ENCODE peak calls at places on chromosomes 16 and 17, in five cellular contexts. G, M, X, J and T are unnamed samples.

GRCh38 chr17:41773190-41773588 is 13.3 kb downstream of the JUP start:
- DNase-seq in M (no peak), J (peak), X (no peak), G (no peak), T (no peak)

GRCh38 chr16:749010-749409 is 8.2 kb upstream of the CIAO3 start:
- DNase-seq in X (no peak), G (no peak), M (no peak), J (no peak), T (no peak)

GRCh38 chr17:42122371-42123303 is at the start of gene HSPB9:
- DNase-seq in X (no peak), M (no peak), J (peak), G (no peak), T (no peak)

GRCh38 chr16:82991435-82991834 is 364.7 kb downstream of the CDH13 start:
- DNase-seq in X (no peak), M (no peak), J (no peak), G (no peak), T (no peak)

GRCh38 chr17:59062509-59062908 is 44.2 kb downstream of the TRIM37 start:
- DNase-seq in M (no peak), X (no peak), J (no peak), G (no peak), T (no peak)

GRCh38 chr16:1341495-1342388 is 8.3 kb downstream of the BAIAP3 start:
- DNase-seq in X (no peak), G (no peak), M (no peak), J (no peak), T (no peak)

GRCh38 chr17:62791235-62792121 is 16.6 kb downstream of the MARCHF10 start:
- DNase-seq in J (no peak), X (no peak), M (no peak), G (no peak), T (no peak)

GRCh38 chr16:20023190-20023589 is 50.5 kb downstream of the GPR139 start:
- DNase-seq in M (no peak), G (no peak), X (no peak), J (no peak), T (peak)

GRCh38 chr16:10752843-10753523 is 9.3 kb downstream of the NUBP1 start:
- DNase-seq in X (no peak), J (peak), M (no peak), G (peak), T (no peak)

GRCh38 chr17:68184816-68185436 is 62.9 kb upstream of the AMZ2 start:
- DNase-seq in X (no peak), J (no peak), M (no peak), G (no peak), T (no peak)

GRCh38 chr16:57245472-57246113 is 534 bp downstream of the ARL2BP start:
- DNase-seq in X (no peak), M (no peak), J (no peak), G (no peak), T (no peak)

GRCh38 chr16:60641067-60641466 is 1395.2 kb downstream of the CDH8 start:
- DNase-seq in J (no peak), X (no peak), G (no peak), M (no peak), T (no peak)

GRCh38 chr17:3993493-3994220 is 29.4 kb upstream of the ATP2A3 start:
- DNase-seq in M (no peak), X (no peak), G (no peak), J (no peak), T (no peak)

GRCh38 chr16:57992084-57992483 is 8.4 kb downstream of the ZNF319 start:
- DNase-seq in M (no peak), X (no peak), J (no peak), G (no peak), T (no peak)

GRCh38 chr16:11967195-11967911 is 2.3 kb downstream of the TNFRSF17 start:
- DNase-seq in G (no peak), M (no peak), X (no peak), J (no peak), T (no peak)

GRCh38 chr17:39939588-39940419 is 12.3 kb downstream of the LRRC3C start:
- DNase-seq in G (no peak), X (no peak), J (no peak), M (no peak), T (no peak)

GRCh38 chr17:73952498-73953205 is 250.8 kb upstream of the RPL38 start:
- DNase-seq in M (peak), G (no peak), J (peak), X (no peak), T (peak)

GRCh38 chr16:53745753-53746258 is 41.9 kb downstream of the FTO start:
- DNase-seq in G (no peak), M (no peak), X (no peak), J (no peak), T (no peak)

GRCh38 chr16:55487048-55487803 is 8.2 kb downstream of the MMP2 start:
- DNase-seq in G (no peak), J (peak), M (no peak), X (peak), T (no peak)

GRCh38 chr17:62098623-62099231 is 33.6 kb upstream of the MED13 start:
- DNase-seq in M (no peak), X (peak), G (no peak), J (no peak), T (no peak)

GRCh38 chr17:39174907-39175694 is 9.1 kb upstream of the ARL5C start:
- DNase-seq in J (peak), G (peak), M (peak), X (peak), T (peak)

GRCh38 chr16:74667215-74667765 is 613 bp upstream of the RFWD3 start:
- DNase-seq in J (peak), G (peak), X (no peak), M (peak), T (no peak)

GRCh38 chr16:3879258-3879886 is 1.1 kb downstream of the CREBBP start:
- DNase-seq in M (no peak), J (no peak), X (peak), G (no peak), T (no peak)

GRCh38 chr16:61295311-61295710 is 740.9 kb downstream of the CDH8 start:
- DNase-seq in G (no peak), J (no peak), M (no peak), X (no peak), T (no peak)

GRCh38 chr16:5073279-5073629 is 1.6 kb downstream of the ALG1 start:
- DNase-seq in M (no peak), X (no peak), J (no peak), G (no peak), T (no peak)

GRCh38 chr17:74995847-74996246 is 8.4 kb downstream of the CDR2L start:
- DNase-seq in X (no peak), J (no peak), M (no peak), G (no peak), T (no peak)

GRCh38 chr16:78002915-78003538 is 19.3 kb upstream of the CLEC3A start:
- DNase-seq in M (peak), X (peak), G (peak), J (peak), T (peak)